ENCODE peak calls at places on chromosomes 11 and 22, in ten cellular contexts. One of them, this sample, is unnamed.

GRCh38 chr11:83521647-83522596 is 235.8 kb upstream of the CCDC90B start:
- DNase-seq in tibial nerve: no peak
- DNase-seq in prostate gland: no peak
- DNase-seq in body of pancreas: no peak
- DNase-seq in right lobe of liver: no peak
- DNase-seq in adrenal gland: no peak
- DNase-seq in GM12878: no peak
- DNase-seq in CD8-positive, alpha-beta T cell: no peak
- DNase-seq in esophagus squamous epithelium: no peak
- DNase-seq in neural progenitor cell: peak; percentile 57
- DNase-seq in this sample: peak; percentile 12

GRCh38 chr11:37372667-37373066 is 774.6 kb upstream of the RAG2 start:
- DNase-seq in tibial nerve: no peak
- DNase-seq in prostate gland: no peak
- DNase-seq in body of pancreas: no peak
- DNase-seq in right lobe of liver: no peak
- DNase-seq in adrenal gland: no peak
- DNase-seq in GM12878: no peak
- DNase-seq in CD8-positive, alpha-beta T cell: no peak
- DNase-seq in esophagus squamous epithelium: no peak
- DNase-seq in neural progenitor cell: no peak
- DNase-seq in this sample: no peak

GRCh38 chr11:95908826-95909225 is 15.1 kb downstream of the MTMR2 start:
- DNase-seq in tibial nerve: no peak
- DNase-seq in prostate gland: no peak
- DNase-seq in body of pancreas: no peak
- DNase-seq in right lobe of liver: no peak
- DNase-seq in adrenal gland: no peak
- DNase-seq in GM12878: no peak
- DNase-seq in CD8-positive, alpha-beta T cell: no peak
- DNase-seq in esophagus squamous epithelium: no peak
- DNase-seq in neural progenitor cell: no peak
- DNase-seq in this sample: no peak

GRCh38 chr22:37213218-37213855 is 1.1 kb upstream of the SSTR3 start:
- DNase-seq in tibial nerve: no peak
- DNase-seq in prostate gland: no peak
- DNase-seq in body of pancreas: no peak
- DNase-seq in right lobe of liver: no peak
- DNase-seq in adrenal gland: peak; percentile 10
- DNase-seq in GM12878: no peak
- DNase-seq in CD8-positive, alpha-beta T cell: no peak
- DNase-seq in esophagus squamous epithelium: no peak
- DNase-seq in neural progenitor cell: no peak
- DNase-seq in this sample: no peak

GRCh38 chr11:104892723-104893511 is 5.3 kb downstream of the CASP12 start:
- DNase-seq in tibial nerve: no peak
- DNase-seq in prostate gland: no peak
- DNase-seq in body of pancreas: no peak
- DNase-seq in right lobe of liver: no peak
- DNase-seq in adrenal gland: no peak
- DNase-seq in GM12878: no peak
- DNase-seq in CD8-positive, alpha-beta T cell: no peak
- DNase-seq in esophagus squamous epithelium: no peak
- DNase-seq in neural progenitor cell: no peak
- DNase-seq in this sample: peak; percentile 69

GRCh38 chr11:131195801-131196517 is 174.5 kb upstream of the NTM start:
- DNase-seq in tibial nerve: no peak
- DNase-seq in prostate gland: peak; percentile 62
- DNase-seq in body of pancreas: peak; percentile 66
- DNase-seq in right lobe of liver: no peak
- DNase-seq in adrenal gland: peak; percentile 75
- DNase-seq in GM12878: no peak
- DNase-seq in CD8-positive, alpha-beta T cell: no peak
- DNase-seq in esophagus squamous epithelium: no peak
- DNase-seq in neural progenitor cell: no peak
- DNase-seq in this sample: peak; percentile 2

GRCh38 chr11:44427432-44427831 is 117.5 kb upstream of the ALX4 start:
- DNase-seq in tibial nerve: no peak
- DNase-seq in prostate gland: no peak
- DNase-seq in body of pancreas: no peak
- DNase-seq in right lobe of liver: no peak
- DNase-seq in adrenal gland: no peak
- DNase-seq in GM12878: no peak
- DNase-seq in CD8-positive, alpha-beta T cell: no peak
- DNase-seq in esophagus squamous epithelium: no peak
- DNase-seq in neural progenitor cell: peak; percentile 26
- DNase-seq in this sample: no peak

GRCh38 chr11:47078751-47079524 is 97.7 kb downstream of the ARFGAP2 start:
- DNase-seq in tibial nerve: no peak
- DNase-seq in prostate gland: no peak
- DNase-seq in body of pancreas: no peak
- DNase-seq in right lobe of liver: no peak
- DNase-seq in adrenal gland: no peak
- DNase-seq in GM12878: no peak
- DNase-seq in CD8-positive, alpha-beta T cell: no peak
- DNase-seq in esophagus squamous epithelium: no peak
- DNase-seq in neural progenitor cell: no peak
- DNase-seq in this sample: no peak

GRCh38 chr22:49937758-49938564 is 19.5 kb downstream of the CRELD2 start:
- DNase-seq in tibial nerve: no peak
- DNase-seq in prostate gland: no peak
- DNase-seq in body of pancreas: no peak
- DNase-seq in right lobe of liver: no peak
- DNase-seq in adrenal gland: peak; percentile 63
- DNase-seq in GM12878: no peak
- DNase-seq in CD8-positive, alpha-beta T cell: no peak
- DNase-seq in esophagus squamous epithelium: no peak
- DNase-seq in neural progenitor cell: no peak
- DNase-seq in this sample: no peak

GRCh38 chr11:132078677-132079076 is 708.3 kb downstream of the NTM start:
- DNase-seq in tibial nerve: no peak
- DNase-seq in prostate gland: no peak
- DNase-seq in body of pancreas: no peak
- DNase-seq in right lobe of liver: no peak
- DNase-seq in adrenal gland: no peak
- DNase-seq in GM12878: no peak
- DNase-seq in CD8-positive, alpha-beta T cell: no peak
- DNase-seq in esophagus squamous epithelium: no peak
- DNase-seq in neural progenitor cell: no peak
- DNase-seq in this sample: no peak

GRCh38 chr11:63572026-63572688 is 9.0 kb upstream of the PLAAT2 start:
- DNase-seq in tibial nerve: no peak
- DNase-seq in prostate gland: no peak
- DNase-seq in body of pancreas: no peak
- DNase-seq in right lobe of liver: no peak
- DNase-seq in adrenal gland: no peak
- DNase-seq in GM12878: no peak
- DNase-seq in CD8-positive, alpha-beta T cell: no peak
- DNase-seq in esophagus squamous epithelium: no peak
- DNase-seq in neural progenitor cell: no peak
- DNase-seq in this sample: no peak

GRCh38 chr22:50138988-50139387 is 31.5 kb upstream of the PANX2 start:
- DNase-seq in tibial nerve: no peak
- DNase-seq in prostate gland: no peak
- DNase-seq in body of pancreas: no peak
- DNase-seq in right lobe of liver: no peak
- DNase-seq in adrenal gland: no peak
- DNase-seq in GM12878: no peak
- DNase-seq in CD8-positive, alpha-beta T cell: no peak
- DNase-seq in esophagus squamous epithelium: no peak
- DNase-seq in neural progenitor cell: no peak
- DNase-seq in this sample: no peak

GRCh38 chr22:24133187-24133965 is 47.9 kb upstream of the SUSD2 start:
- DNase-seq in tibial nerve: no peak
- DNase-seq in prostate gland: no peak
- DNase-seq in body of pancreas: no peak
- DNase-seq in right lobe of liver: no peak
- DNase-seq in adrenal gland: no peak
- DNase-seq in GM12878: no peak
- DNase-seq in CD8-positive, alpha-beta T cell: peak; percentile 32
- DNase-seq in esophagus squamous epithelium: no peak
- DNase-seq in neural progenitor cell: no peak
- DNase-seq in this sample: no peak
- TF ChIP-seq CTCF in tibial nerve: no peak
- TF ChIP-seq CTCF in prostate gland: no peak
- TF ChIP-seq CTCF in body of pancreas: no peak
- TF ChIP-seq CTCF in right lobe of liver: peak; percentile 10
- TF ChIP-seq CTCF in adrenal gland: no peak
- TF ChIP-seq CTCF in GM12878: no peak
- TF ChIP-seq CTCF in CD8-positive, alpha-beta T cell: peak; percentile 53
- TF ChIP-seq CTCF in esophagus squamous epithelium: no peak
- TF ChIP-seq CTCF in neural progenitor cell: peak; percentile 17
- TF ChIP-seq CTCF in this sample: peak; percentile 64

GRCh38 chr11:64696045-64696444 is 27.0 kb downstream of the NRXN2 start:
- DNase-seq in tibial nerve: no peak
- DNase-seq in prostate gland: no peak
- DNase-seq in body of pancreas: no peak
- DNase-seq in right lobe of liver: no peak
- DNase-seq in adrenal gland: no peak
- DNase-seq in GM12878: no peak
- DNase-seq in CD8-positive, alpha-beta T cell: no peak
- DNase-seq in esophagus squamous epithelium: no peak
- DNase-seq in neural progenitor cell: no peak
- DNase-seq in this sample: no peak
- H3K27me3 ChIP-seq in tibial nerve: no peaks in the 10 kb centered on the region
- H3K27me3 ChIP-seq in prostate gland: no peaks in the 10 kb centered on the region
- H3K27me3 ChIP-seq in body of pancreas: no peaks in the 10 kb centered on the region
- H3K27me3 ChIP-seq in right lobe of liver: no peaks in the 10 kb centered on the region
- H3K27me3 ChIP-seq in adrenal gland: no peaks in the 10 kb centered on the region
- H3K27me3 ChIP-seq in GM12878: peaks cover 2% of the 10 kb centered on the region
- H3K27me3 ChIP-seq in CD8-positive, alpha-beta T cell: no peaks in the 10 kb centered on the region
- H3K27me3 ChIP-seq in esophagus squamous epithelium: peaks cover 74% of the 10 kb centered on the region
- H3K27me3 ChIP-seq in neural progenitor cell: peaks cover 34% of the 10 kb centered on the region
- H3K27me3 ChIP-seq in this sample: peaks cover 29% of the 10 kb centered on the region

DNA sequence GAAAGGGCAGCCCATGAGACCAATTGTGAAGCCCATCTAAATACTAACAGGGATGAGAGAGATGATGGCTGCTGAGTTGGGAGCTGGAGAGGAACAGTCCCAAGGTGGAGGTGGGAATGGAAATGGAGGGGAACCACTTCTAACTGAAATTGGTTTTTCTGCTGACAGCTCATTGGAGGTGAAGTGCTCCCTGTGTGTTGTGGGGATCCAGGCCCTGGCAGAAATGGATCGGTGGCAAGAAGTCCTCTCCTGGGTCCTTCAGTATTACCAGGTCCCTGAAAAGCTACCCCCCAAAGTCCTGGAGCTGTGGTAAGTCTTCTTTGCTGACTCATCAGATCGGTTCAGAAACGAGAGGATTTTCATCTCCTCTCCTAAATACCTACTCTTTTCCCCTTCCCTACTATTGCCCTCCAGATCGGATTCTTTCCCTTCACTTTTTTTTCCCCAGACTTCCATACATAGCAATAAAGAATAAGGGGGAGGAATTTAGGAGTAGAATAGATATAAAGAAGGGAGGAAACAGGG is 2.0 kb downstream of the PEX26 start:
- DNase-seq in tibial nerve: no peak
- DNase-seq in prostate gland: no peak
- DNase-seq in body of pancreas: no peak
- DNase-seq in right lobe of liver: no peak
- DNase-seq in adrenal gland: no peak
- DNase-seq in GM12878: no peak
- DNase-seq in CD8-positive, alpha-beta T cell: no peak
- DNase-seq in esophagus squamous epithelium: no peak
- DNase-seq in neural progenitor cell: no peak
- DNase-seq in this sample: no peak
- H3K4me3 ChIP-seq in tibial nerve: no peak overlapping the region
- H3K4me3 ChIP-seq in prostate gland: no peak overlapping the region
- H3K4me3 ChIP-seq in body of pancreas: no peak overlapping the region
- H3K4me3 ChIP-seq in right lobe of liver: no peak overlapping the region
- H3K4me3 ChIP-seq in adrenal gland: no peak overlapping the region
- H3K4me3 ChIP-seq in GM12878: peak overlapping the region; percentile 92
- H3K4me3 ChIP-seq in CD8-positive, alpha-beta T cell: no peak overlapping the region
- H3K4me3 ChIP-seq in esophagus squamous epithelium: no peak overlapping the region
- H3K4me3 ChIP-seq in neural progenitor cell: no peak overlapping the region
- H3K4me3 ChIP-seq in this sample: no peak overlapping the region

GRCh38 chr11:64763804-64764611 is 4.2 kb upstream of the PYGM start:
- DNase-seq in tibial nerve: no peak
- DNase-seq in prostate gland: no peak
- DNase-seq in body of pancreas: no peak
- DNase-seq in right lobe of liver: no peak
- DNase-seq in adrenal gland: peak; percentile 41
- DNase-seq in GM12878: no peak
- DNase-seq in CD8-positive, alpha-beta T cell: peak; percentile 64
- DNase-seq in esophagus squamous epithelium: no peak
- DNase-seq in neural progenitor cell: peak; percentile 43
- DNase-seq in this sample: no peak

GRCh38 chr11:64765841-64766682 is 6.3 kb upstream of the PYGM start:
- DNase-seq in tibial nerve: no peak
- DNase-seq in prostate gland: no peak
- DNase-seq in body of pancreas: peak; percentile 19
- DNase-seq in right lobe of liver: no peak
- DNase-seq in adrenal gland: peak; percentile 62
- DNase-seq in GM12878: no peak
- DNase-seq in CD8-positive, alpha-beta T cell: no peak
- DNase-seq in esophagus squamous epithelium: no peak
- DNase-seq in neural progenitor cell: no peak
- DNase-seq in this sample: no peak

GRCh38 chr11:64764753-64765152 is 5.0 kb upstream of the PYGM start:
- DNase-seq in tibial nerve: no peak
- DNase-seq in prostate gland: no peak
- DNase-seq in body of pancreas: no peak
- DNase-seq in right lobe of liver: no peak
- DNase-seq in adrenal gland: peak; percentile 15
- DNase-seq in GM12878: no peak
- DNase-seq in CD8-positive, alpha-beta T cell: no peak
- DNase-seq in esophagus squamous epithelium: no peak
- DNase-seq in neural progenitor cell: no peak
- DNase-seq in this sample: no peak

GRCh38 chr11:64766881-64767280 is 7.1 kb upstream of the PYGM start:
- DNase-seq in tibial nerve: no peak
- DNase-seq in prostate gland: no peak
- DNase-seq in body of pancreas: no peak
- DNase-seq in right lobe of liver: no peak
- DNase-seq in adrenal gland: peak; percentile 20
- DNase-seq in GM12878: no peak
- DNase-seq in CD8-positive, alpha-beta T cell: no peak
- DNase-seq in esophagus squamous epithelium: no peak
- DNase-seq in neural progenitor cell: no peak
- DNase-seq in this sample: no peak

DNA sequence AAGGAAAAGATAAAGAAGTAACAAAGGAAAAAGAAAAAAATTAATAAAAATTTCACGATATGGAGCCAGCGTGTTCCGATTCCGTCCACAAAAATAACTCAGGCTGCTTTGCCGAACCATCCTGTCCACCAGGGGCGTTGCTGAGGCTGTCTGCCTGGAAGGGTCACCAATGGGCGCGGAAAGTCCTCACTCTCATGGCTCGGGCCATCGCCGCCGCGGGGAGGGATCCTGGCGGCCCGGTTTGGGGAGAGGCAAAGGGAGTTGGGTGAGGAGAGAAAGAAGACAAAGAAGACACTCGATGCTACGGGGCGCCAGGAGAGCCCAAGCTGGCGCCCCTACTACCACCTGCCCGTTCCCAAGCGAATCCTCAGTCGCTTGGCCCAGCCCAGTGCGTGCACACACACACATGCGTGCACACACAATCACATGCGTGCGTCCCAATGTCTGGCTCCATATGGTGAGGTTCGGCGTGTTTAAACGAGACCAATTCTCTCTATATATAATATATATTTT is 5.6 kb upstream of the PYGM start:
- DNase-seq in tibial nerve: no peak
- DNase-seq in prostate gland: no peak
- DNase-seq in body of pancreas: peak; percentile 16
- DNase-seq in right lobe of liver: no peak
- DNase-seq in adrenal gland: peak; percentile 48
- DNase-seq in GM12878: no peak
- DNase-seq in CD8-positive, alpha-beta T cell: no peak
- DNase-seq in esophagus squamous epithelium: no peak
- DNase-seq in neural progenitor cell: peak; percentile 45
- DNase-seq in this sample: no peak
- TF ChIP-seq CTCF in tibial nerve: no peak
- TF ChIP-seq CTCF in prostate gland: no peak
- TF ChIP-seq CTCF in body of pancreas: no peak
- TF ChIP-seq CTCF in right lobe of liver: no peak
- TF ChIP-seq CTCF in adrenal gland: peak; percentile 20
- TF ChIP-seq CTCF in GM12878: peak; percentile 8
- TF ChIP-seq CTCF in CD8-positive, alpha-beta T cell: no peak
- TF ChIP-seq CTCF in esophagus squamous epithelium: no peak
- TF ChIP-seq CTCF in neural progenitor cell: peak; percentile 45
- TF ChIP-seq CTCF in this sample: peak; percentile 46

This sample was measured in brain microvascular endothelial cell.